ENCODE peak calls at places on chromosome 5, in four cellular contexts. L is left ventricle myocardium inferior, J is HEK293T, H is fibroblast of lung. G is an unnamed sample.

GRCh38 chr5:83306572-83307241 is 164.8 kb upstream of the VCAN start:
- DNase-seq in L (peak), J (no peak), H (peak), G (no peak)

GRCh38 chr5:152378730-152379129 is 26.3 kb downstream of the NMUR2 start:
- DNase-seq in L (no peak), J (no peak), H (no peak), G (no peak)

GRCh38 chr5:9622891-9623547 is 7.1 kb downstream of the TAS2R1 start:
- DNase-seq in L (no peak), J (no peak), H (peak), G (no peak)

GRCh38 chr5:21919417-21920022 is 933.6 kb downstream of the CDH12 start:
- DNase-seq in L (no peak), J (peak), H (peak), G (peak)

GRCh38 chr5:373710-374602 is 52.4 kb downstream of the AHRR start:
- DNase-seq in L (peak), J (peak), H (peak), G (peak)

GRCh38 chr5:43288269-43288831 is 24.9 kb downstream of the HMGCS1 start:
- DNase-seq in L (no peak), J (no peak), H (no peak), G (no peak)

GRCh38 chr5:153159611-153160010 is 330.9 kb upstream of the GRIA1 start:
- DNase-seq in L (no peak), J (no peak), H (peak), G (peak)

GRCh38 chr5:140043508-140043872 is 391 bp upstream of the NRG2 start:
- DNase-seq in L (peak), J (peak), H (no peak), G (peak)

GRCh38 chr5:27252911-27253310 is 214.5 kb upstream of the CDH9 start:
- DNase-seq in L (no peak), J (no peak), H (no peak), G (no peak)

GRCh38 chr5:151151793-151152192 is 5.8 kb downstream of the ANXA6 start:
- DNase-seq in L (no peak), J (no peak), H (peak), G (no peak)

GRCh38 chr5:115838885-115839518 is 2.4 kb downstream of the ATG12 start:
- DNase-seq in L (no peak), J (no peak), H (peak), G (peak)

GRCh38 chr5:136016945-136017530 is 11.8 kb upstream of the TGFBI start:
- DNase-seq in L (no peak), J (no peak), H (peak), G (peak)

GRCh38 chr5:6402939-6403338 is 24.6 kb upstream of the MED10 start:
- DNase-seq in L (no peak), J (no peak), H (no peak), G (no peak)

GRCh38 chr5:173001229-173001841 is 17.8 kb downstream of the ATP6V0E1 start:
- DNase-seq in L (no peak), J (no peak), H (no peak), G (no peak)

GRCh38 chr5:93072831-93073459 is 508.1 kb downstream of the NR2F1-AS1 start:
- DNase-seq in L (no peak), J (no peak), H (peak), G (no peak)

GRCh38 chr5:93967923-93968322 is 226.5 kb upstream of the POU5F2 start:
- DNase-seq in L (no peak), J (no peak), H (no peak), G (no peak)

GRCh38 chr5:82349651-82350050 is 71.5 kb upstream of the RPS23 start:
- DNase-seq in L (no peak), J (peak), H (no peak), G (peak)

GRCh38 chr5:143153332-143154119 is 250.0 kb downstream of the NR3C1 start:
- DNase-seq in L (peak), J (no peak), H (peak), G (no peak)

GRCh38 chr5:78553991-78554390 is 94.6 kb downstream of the LHFPL2 start:
- DNase-seq in L (no peak), J (no peak), H (no peak), G (no peak)

GRCh38 chr5:31581498-31582099 is 49.5 kb downstream of the C5orf22 start:
- DNase-seq in L (no peak), J (peak), H (peak), G (peak)

GRCh38 chr5:172414618-172415599 is 39.4 kb downstream of the SH3PXD2B start:
- DNase-seq in L (peak), J (no peak), H (no peak), G (peak)

GRCh38 chr5:58259685-58260152 is 200.2 kb downstream of the PLK2 start:
- DNase-seq in L (no peak), J (no peak), H (peak), G (no peak)

GRCh38 chr5:180394031-180394636 is 41.0 kb upstream of the GFPT2 start:
- DNase-seq in L (no peak), J (no peak), H (no peak), G (no peak)

GRCh38 chr5:136425914-136426313 is 60.6 kb upstream of the TRPC7 start:
- DNase-seq in L (no peak), J (no peak), H (no peak), G (no peak)

GRCh38 chr5:54062958-54063357 is 247.4 kb downstream of the ARL15 start:
- DNase-seq in L (no peak), J (no peak), H (peak), G (no peak)

G was measured in A673.